ENCODE peak calls at places on chromosomes 5 and 9, in five cellular contexts. One of them, this sample, is unnamed.

GRCh38 chr5:17620627-17621026 is 10.4 kb downstream of the TAF11L12 start:
- DNase-seq in activated gamma-delta T cell treated with Interleukin-2 at 50 U/mL for 16 hours: no peak
- DNase-seq in stimulated activated CD4-positive, alpha-beta T cell treated with anti-CD3 and anti-CD28 coated beads, Interleukin-1b, Interleukin-23, amount 100 ng/mL, for 48 hours: no peak
- DNase-seq in right lobe of liver: no peak
- DNase-seq in stimulated activated CD8-positive, alpha-beta memory T cell treated with anti-CD3 and anti-CD28 coated beads, Interleukin-12 subunit alpha, Interleukin-12 subunit beta, amount 100 ng/mL, for 4 hours: no peak
- DNase-seq in this sample: no peak

GRCh38 chr9:14309403-14309802 is 4.5 kb downstream of the NFIB start:
- DNase-seq in right lobe of liver: no peak
- DNase-seq in stimulated activated CD4-positive, alpha-beta T cell treated with anti-CD3 and anti-CD28 coated beads, Interleukin-1b, Interleukin-23, amount 100 ng/mL, for 48 hours: no peak
- DNase-seq in activated gamma-delta T cell treated with Interleukin-2 at 50 U/mL for 16 hours: no peak
- DNase-seq in stimulated activated CD8-positive, alpha-beta memory T cell treated with anti-CD3 and anti-CD28 coated beads, Interleukin-12 subunit alpha, Interleukin-12 subunit beta, amount 100 ng/mL, for 4 hours: no peak
- DNase-seq in this sample: no peak

GRCh38 chr5:1923341-1923740 is 40.6 kb upstream of the IRX4 start:
- DNase-seq in right lobe of liver: no peak
- DNase-seq in activated gamma-delta T cell treated with Interleukin-2 at 50 U/mL for 16 hours: no peak
- DNase-seq in stimulated activated CD4-positive, alpha-beta T cell treated with anti-CD3 and anti-CD28 coated beads, Interleukin-1b, Interleukin-23, amount 100 ng/mL, for 48 hours: no peak
- DNase-seq in stimulated activated CD8-positive, alpha-beta memory T cell treated with anti-CD3 and anti-CD28 coated beads, Interleukin-12 subunit alpha, Interleukin-12 subunit beta, amount 100 ng/mL, for 4 hours: no peak
- DNase-seq in this sample: no peak

GRCh38 chr5:112968411-112969106 is 8.0 kb upstream of the DCP2 start:
- DNase-seq in stimulated activated CD8-positive, alpha-beta memory T cell treated with anti-CD3 and anti-CD28 coated beads, Interleukin-12 subunit alpha, Interleukin-12 subunit beta, amount 100 ng/mL, for 4 hours: no peak
- DNase-seq in activated gamma-delta T cell treated with Interleukin-2 at 50 U/mL for 16 hours: no peak
- DNase-seq in right lobe of liver: no peak
- DNase-seq in stimulated activated CD4-positive, alpha-beta T cell treated with anti-CD3 and anti-CD28 coated beads, Interleukin-1b, Interleukin-23, amount 100 ng/mL, for 48 hours: no peak
- DNase-seq in this sample: no peak

GRCh38 chr9:97923529-97924108 is 1.3 kb upstream of the TRMO start:
- DNase-seq in activated gamma-delta T cell treated with Interleukin-2 at 50 U/mL for 16 hours: peak
- DNase-seq in stimulated activated CD4-positive, alpha-beta T cell treated with anti-CD3 and anti-CD28 coated beads, Interleukin-1b, Interleukin-23, amount 100 ng/mL, for 48 hours: peak
- DNase-seq in stimulated activated CD8-positive, alpha-beta memory T cell treated with anti-CD3 and anti-CD28 coated beads, Interleukin-12 subunit alpha, Interleukin-12 subunit beta, amount 100 ng/mL, for 4 hours: peak
- DNase-seq in right lobe of liver: peak
- DNase-seq in this sample: peak

GRCh38 chr9:88772602-88773001 is 218.7 kb upstream of the S1PR3 start:
- DNase-seq in stimulated activated CD8-positive, alpha-beta memory T cell treated with anti-CD3 and anti-CD28 coated beads, Interleukin-12 subunit alpha, Interleukin-12 subunit beta, amount 100 ng/mL, for 4 hours: no peak
- DNase-seq in activated gamma-delta T cell treated with Interleukin-2 at 50 U/mL for 16 hours: no peak
- DNase-seq in right lobe of liver: no peak
- DNase-seq in stimulated activated CD4-positive, alpha-beta T cell treated with anti-CD3 and anti-CD28 coated beads, Interleukin-1b, Interleukin-23, amount 100 ng/mL, for 48 hours: no peak
- DNase-seq in this sample: no peak

GRCh38 chr9:125484632-125485282 is 222.3 kb downstream of the MAPKAP1 start:
- DNase-seq in stimulated activated CD8-positive, alpha-beta memory T cell treated with anti-CD3 and anti-CD28 coated beads, Interleukin-12 subunit alpha, Interleukin-12 subunit beta, amount 100 ng/mL, for 4 hours: no peak
- DNase-seq in right lobe of liver: no peak
- DNase-seq in stimulated activated CD4-positive, alpha-beta T cell treated with anti-CD3 and anti-CD28 coated beads, Interleukin-1b, Interleukin-23, amount 100 ng/mL, for 48 hours: no peak
- DNase-seq in activated gamma-delta T cell treated with Interleukin-2 at 50 U/mL for 16 hours: no peak
- DNase-seq in this sample: no peak

GRCh38 chr5:138469540-138470321 is 4.5 kb downstream of the EGR1 start:
- DNase-seq in activated gamma-delta T cell treated with Interleukin-2 at 50 U/mL for 16 hours: no peak
- DNase-seq in stimulated activated CD4-positive, alpha-beta T cell treated with anti-CD3 and anti-CD28 coated beads, Interleukin-1b, Interleukin-23, amount 100 ng/mL, for 48 hours: no peak
- DNase-seq in stimulated activated CD8-positive, alpha-beta memory T cell treated with anti-CD3 and anti-CD28 coated beads, Interleukin-12 subunit alpha, Interleukin-12 subunit beta, amount 100 ng/mL, for 4 hours: no peak
- DNase-seq in right lobe of liver: no peak
- DNase-seq in this sample: peak

GRCh38 chr9:36401179-36401740 is 1.2 kb upstream of the RNF38 start:
- DNase-seq in stimulated activated CD8-positive, alpha-beta memory T cell treated with anti-CD3 and anti-CD28 coated beads, Interleukin-12 subunit alpha, Interleukin-12 subunit beta, amount 100 ng/mL, for 4 hours: no peak
- DNase-seq in stimulated activated CD4-positive, alpha-beta T cell treated with anti-CD3 and anti-CD28 coated beads, Interleukin-1b, Interleukin-23, amount 100 ng/mL, for 48 hours: no peak
- DNase-seq in right lobe of liver: no peak
- DNase-seq in activated gamma-delta T cell treated with Interleukin-2 at 50 U/mL for 16 hours: no peak
- DNase-seq in this sample: no peak

GRCh38 chr9:113807173-113808061 is 68.7 kb upstream of the ZNF618 start:
- DNase-seq in stimulated activated CD8-positive, alpha-beta memory T cell treated with anti-CD3 and anti-CD28 coated beads, Interleukin-12 subunit alpha, Interleukin-12 subunit beta, amount 100 ng/mL, for 4 hours: no peak
- DNase-seq in activated gamma-delta T cell treated with Interleukin-2 at 50 U/mL for 16 hours: peak
- DNase-seq in stimulated activated CD4-positive, alpha-beta T cell treated with anti-CD3 and anti-CD28 coated beads, Interleukin-1b, Interleukin-23, amount 100 ng/mL, for 48 hours: peak
- DNase-seq in right lobe of liver: no peak
- DNase-seq in this sample: no peak

GRCh38 chr9:87898151-87898550 is 15.5 kb downstream of the SPATA31E1 start:
- DNase-seq in right lobe of liver: no peak
- DNase-seq in stimulated activated CD4-positive, alpha-beta T cell treated with anti-CD3 and anti-CD28 coated beads, Interleukin-1b, Interleukin-23, amount 100 ng/mL, for 48 hours: no peak
- DNase-seq in activated gamma-delta T cell treated with Interleukin-2 at 50 U/mL for 16 hours: no peak
- DNase-seq in stimulated activated CD8-positive, alpha-beta memory T cell treated with anti-CD3 and anti-CD28 coated beads, Interleukin-12 subunit alpha, Interleukin-12 subunit beta, amount 100 ng/mL, for 4 hours: no peak
- DNase-seq in this sample: no peak

GRCh38 chr9:72951520-72952393 is 1.1 kb downstream of the ALDH1A1 start:
- DNase-seq in activated gamma-delta T cell treated with Interleukin-2 at 50 U/mL for 16 hours: no peak
- DNase-seq in right lobe of liver: no peak
- DNase-seq in stimulated activated CD8-positive, alpha-beta memory T cell treated with anti-CD3 and anti-CD28 coated beads, Interleukin-12 subunit alpha, Interleukin-12 subunit beta, amount 100 ng/mL, for 4 hours: no peak
- DNase-seq in stimulated activated CD4-positive, alpha-beta T cell treated with anti-CD3 and anti-CD28 coated beads, Interleukin-1b, Interleukin-23, amount 100 ng/mL, for 48 hours: no peak
- DNase-seq in this sample: no peak

GRCh38 chr5:82073179-82073578 is 101.4 kb downstream of the ATG10 start:
- DNase-seq in stimulated activated CD4-positive, alpha-beta T cell treated with anti-CD3 and anti-CD28 coated beads, Interleukin-1b, Interleukin-23, amount 100 ng/mL, for 48 hours: no peak
- DNase-seq in stimulated activated CD8-positive, alpha-beta memory T cell treated with anti-CD3 and anti-CD28 coated beads, Interleukin-12 subunit alpha, Interleukin-12 subunit beta, amount 100 ng/mL, for 4 hours: no peak
- DNase-seq in activated gamma-delta T cell treated with Interleukin-2 at 50 U/mL for 16 hours: no peak
- DNase-seq in right lobe of liver: no peak
- DNase-seq in this sample: no peak

GRCh38 chr9:72931437-72931836 is 21.4 kb downstream of the ALDH1A1 start:
- DNase-seq in stimulated activated CD8-positive, alpha-beta memory T cell treated with anti-CD3 and anti-CD28 coated beads, Interleukin-12 subunit alpha, Interleukin-12 subunit beta, amount 100 ng/mL, for 4 hours: no peak
- DNase-seq in stimulated activated CD4-positive, alpha-beta T cell treated with anti-CD3 and anti-CD28 coated beads, Interleukin-1b, Interleukin-23, amount 100 ng/mL, for 48 hours: no peak
- DNase-seq in right lobe of liver: no peak
- DNase-seq in activated gamma-delta T cell treated with Interleukin-2 at 50 U/mL for 16 hours: no peak
- DNase-seq in this sample: no peak

GRCh38 chr5:57316798-57317327 is 143.0 kb downstream of the GPBP1 start:
- DNase-seq in stimulated activated CD4-positive, alpha-beta T cell treated with anti-CD3 and anti-CD28 coated beads, Interleukin-1b, Interleukin-23, amount 100 ng/mL, for 48 hours: no peak
- DNase-seq in right lobe of liver: no peak
- DNase-seq in activated gamma-delta T cell treated with Interleukin-2 at 50 U/mL for 16 hours: no peak
- DNase-seq in stimulated activated CD8-positive, alpha-beta memory T cell treated with anti-CD3 and anti-CD28 coated beads, Interleukin-12 subunit alpha, Interleukin-12 subunit beta, amount 100 ng/mL, for 4 hours: no peak
- DNase-seq in this sample: no peak

GRCh38 chr9:37998881-37999311 is 70.1 kb downstream of the SHB start:
- DNase-seq in stimulated activated CD8-positive, alpha-beta memory T cell treated with anti-CD3 and anti-CD28 coated beads, Interleukin-12 subunit alpha, Interleukin-12 subunit beta, amount 100 ng/mL, for 4 hours: no peak
- DNase-seq in right lobe of liver: no peak
- DNase-seq in activated gamma-delta T cell treated with Interleukin-2 at 50 U/mL for 16 hours: no peak
- DNase-seq in stimulated activated CD4-positive, alpha-beta T cell treated with anti-CD3 and anti-CD28 coated beads, Interleukin-1b, Interleukin-23, amount 100 ng/mL, for 48 hours: no peak
- DNase-seq in this sample: peak

This sample was measured in lower lobe of right lung.